ENCODE peak calls at places on chromosomes 16 and 17, in five cellular contexts. M is AG09309; X is foreskin fibroblast; O is tibial nerve; J is activated T-helper 9 cell treated with anti-CD3 and anti-CD28 coated beads, Interleukin-2, amount 50 U/mL, for 16 hours. Z is an unnamed sample.

GRCh38 chr16:81723098-81723723 is 55.9 kb upstream of the PLCG2 start:
- DNase-seq in M (peak), X (peak), O (no peak), J (no peak), Z (no peak)

GRCh38 chr16:19095699-19096098 is 18.1 kb upstream of the ITPRIPL2 start:
- DNase-seq in M (no peak), X (no peak), O (no peak), J (no peak), Z (peak)

GRCh38 chr16:81541314-81541713 is 96.7 kb downstream of the CMIP start:
- DNase-seq in M (no peak), X (no peak), O (no peak), J (no peak), Z (no peak)

GRCh38 chr17:44636562-44636961 is 19.7 kb upstream of the MEIOC start:
- DNase-seq in M (peak), X (peak), O (no peak), J (no peak), Z (no peak)

GRCh38 chr17:16926061-16926511 is 45.8 kb downstream of the TNFRSF13B start:
- DNase-seq in M (no peak), X (no peak), O (no peak), J (no peak), Z (no peak)

GRCh38 chr17:61996916-61997605 is 68.0 kb downstream of the MED13 start:
- DNase-seq in M (no peak), X (no peak), O (no peak), J (no peak), Z (no peak)

GRCh38 chr16:48903054-48903453 is 293.1 kb upstream of the N4BP1 start:
- DNase-seq in M (no peak), X (no peak), O (no peak), J (no peak), Z (peak)

GRCh38 chr17:27494192-27495091 is 38.2 kb downstream of the KSR1 start:
- DNase-seq in M (peak), X (peak), O (peak), J (no peak), Z (peak)

GRCh38 chr16:6016530-6017184 is 919.1 kb upstream of the EEF2KMT start:
- DNase-seq in M (no peak), X (no peak), O (no peak), J (no peak), Z (no peak)

GRCh38 chr16:88192601-88193000 is 190.2 kb upstream of the ZNF469 start:
- DNase-seq in M (no peak), X (no peak), O (no peak), J (no peak), Z (no peak)

GRCh38 chr16:70754874-70755600 is 45.9 kb downstream of the VAC14 start:
- DNase-seq in M (no peak), X (no peak), O (no peak), J (no peak), Z (no peak)

GRCh38 chr17:63442549-63443035 is 3.5 kb downstream of the CYB561 start:
- DNase-seq in M (no peak), X (peak), O (no peak), J (no peak), Z (no peak)

GRCh38 chr16:49618955-49619354 is 237.0 kb downstream of the ZNF423 start:
- DNase-seq in M (no peak), X (no peak), O (no peak), J (no peak), Z (peak)

GRCh38 chr16:5024632-5025031 is 9.1 kb downstream of the NAGPA start:
- DNase-seq in M (no peak), X (peak), O (no peak), J (no peak), Z (no peak)

GRCh38 chr17:70031341-70031740 is 43.7 kb upstream of the KCNJ16 start:
- DNase-seq in M (no peak), X (no peak), O (no peak), J (no peak), Z (no peak)

GRCh38 chr16:83936581-83937165 is 16.4 kb upstream of the OSGIN1 start:
- DNase-seq in M (no peak), X (no peak), O (no peak), J (no peak), Z (no peak)

GRCh38 chr16:30458561-30459394 is 13.1 kb upstream of the SEPHS2 start:
- DNase-seq in M (no peak), X (no peak), O (no peak), J (peak), Z (no peak)

GRCh38 chr17:75231071-75231470 is 25.6 kb downstream of the NUP85 start:
- DNase-seq in M (no peak), X (no peak), O (no peak), J (no peak), Z (no peak)

GRCh38 chr16:23448392-23448791 is 4.6 kb downstream of the COG7 start:
- DNase-seq in M (no peak), X (no peak), O (no peak), J (no peak), Z (no peak)

GRCh38 chr17:81513669-81514484 is 1.3 kb upstream of the ACTG1 start:
- DNase-seq in M (no peak), X (peak), O (peak), J (peak), Z (peak)

GRCh38 chr17:68460715-68461114 is 3.4 kb upstream of the WIPI1 start:
- DNase-seq in M (no peak), X (no peak), O (no peak), J (no peak), Z (no peak)

GRCh38 chr17:78661092-78661770 is 84.0 kb upstream of the DNAH17 start:
- DNase-seq in M (no peak), X (peak), O (no peak), J (no peak), Z (peak)

GRCh38 chr17:79752175-79752574 is 21.4 kb downstream of the ENPP7 start:
- DNase-seq in M (no peak), X (no peak), O (no peak), J (no peak), Z (no peak)

GRCh38 chr17:13477180-13477611 is 124.5 kb downstream of the HS3ST3A1 start:
- DNase-seq in M (peak), X (peak), O (no peak), J (no peak), Z (no peak)

GRCh38 chr17:77754956-77755355 is 203.5 kb upstream of the TNRC6C start:
- DNase-seq in M (no peak), X (no peak), O (peak), J (no peak), Z (peak)

GRCh38 chr17:323181-323580 is 29.4 kb downstream of the RPH3AL start:
- DNase-seq in M (no peak), X (no peak), O (no peak), J (no peak), Z (no peak)

GRCh38 chr17:17494499-17495447 is 1.4 kb downstream of the RASD1 start:
- DNase-seq in M (no peak), X (peak), O (no peak), J (no peak), Z (peak)

GRCh38 chr16:50876263-50876662 is 134.4 kb downstream of the CYLD start:
- DNase-seq in M (no peak), X (no peak), O (no peak), J (no peak), Z (no peak)

GRCh38 chr16:86901483-86901882 is 323.1 kb downstream of the FOXL1 start:
- DNase-seq in M (no peak), X (peak), O (no peak), J (no peak), Z (no peak)

GRCh38 chr17:6069611-6070279 is 434 bp upstream of the WSCD1 start:
- DNase-seq in M (no peak), X (peak), O (no peak), J (no peak), Z (no peak)

GRCh38 chr16:87744750-87745514 is 20.9 kb downstream of the KLHDC4 start:
- DNase-seq in M (no peak), X (no peak), O (no peak), J (no peak), Z (no peak)

GRCh38 chr17:1484586-1485310 is 7.7 kb downstream of the MYO1C start:
- DNase-seq in M (no peak), X (peak), O (no peak), J (peak), Z (no peak)

GRCh38 chr16:912684-913613 is 57.8 kb downstream of the LMF1 start:
- DNase-seq in M (no peak), X (no peak), O (peak), J (no peak), Z (no peak)